ENCODE peak calls at places on chromosomes 13 and 19, in four cellular contexts. Z is uterus, W is EL, Q is astrocyte of the spinal cord. G is an unnamed sample.

GRCh38 chr13:107685876-107686275 is 529.5 kb downstream of the LIG4 start:
- DNase-seq in Q (no peak), W (no peak), Z (no peak), G (no peak)

GRCh38 chr19:48258350-48258749 is 2.6 kb upstream of the CARD8 start:
- DNase-seq in Q (peak; percentile 18), Z (no peak), W (peak; percentile 43), G (no peak)

GRCh38 chr13:44471686-44472085 is 98.1 kb downstream of the SERP2 start:
- DNase-seq in W (peak; percentile 69), Q (peak; percentile 35), Z (no peak), G (no peak)

GRCh38 chr13:34076319-34076718 is 258.4 kb downstream of the RFC3 start:
- DNase-seq in W (peak; percentile 34), Q (peak; percentile 4), Z (no peak), G (no peak)

GRCh38 chr19:48329167-48329891 is 4.0 kb downstream of the EMP3 start:
- DNase-seq in W (peak; percentile 59), Z (no peak), Q (peak; percentile 62), G (no peak)

GRCh38 chr19:10603873-10604459 is 16.9 kb upstream of the AP1M2 start:
- DNase-seq in Z (no peak), W (no peak), Q (peak; percentile 20), G (no peak)

GRCh38 chr19:28794301-28794700 is 418.6 kb downstream of the UQCRFS1 start:
- DNase-seq in Q (no peak), W (no peak), Z (no peak), G (no peak)

GRCh38 chr13:34372581-34372980 is 554.6 kb downstream of the RFC3 start:
- DNase-seq in W (peak; percentile 15), Z (no peak), Q (no peak), G (no peak)

GRCh38 chr13:64332048-64332447 is 2898.1 kb downstream of the PCDH9 start:
- DNase-seq in W (peak; percentile 1), Z (no peak), Q (peak; percentile 22), G (no peak)

GRCh38 chr13:31114641-31115040 is 47.1 kb downstream of the HSPH1 start:
- DNase-seq in Q (no peak), Z (no peak), W (no peak), G (no peak)

GRCh38 chr19:46975011-46975917 is 44.4 kb upstream of the NPAS1 start:
- DNase-seq in Z (no peak), W (peak; percentile 37), Q (no peak), G (peak; percentile 83)

GRCh38 chr13:93003531-93003930 is 223.1 kb upstream of the GPC6 start:
- DNase-seq in Z (no peak), Q (no peak), W (no peak), G (no peak)

GRCh38 chr19:42389899-42390298 is at the start of gene CNFN:
- DNase-seq in W (no peak), Q (no peak), Z (no peak), G (no peak)

GRCh38 chr19:6041991-6042421 is 64.1 kb upstream of the RANBP3 start:
- DNase-seq in Q (no peak), W (no peak), Z (peak; percentile 12), G (no peak)

GRCh38 chr13:97273341-97273831 is 51.3 kb downstream of the MBNL2 start:
- DNase-seq in W (peak; percentile 62), Z (no peak), Q (no peak), G (no peak)

GRCh38 chr19:1407662-1408299 is 395 bp downstream of the DAZAP1 start:
- DNase-seq in Q (no peak), Z (peak; percentile 53), W (peak; percentile 37), G (no peak)

GRCh38 chr13:73657821-73658540 is 476.2 kb downstream of the KLF12 start:
- DNase-seq in Z (peak; percentile 19), Q (peak; percentile 27), W (peak; percentile 14), G (no peak)

GRCh38 chr19:4988770-4989251 is 19.9 kb downstream of the KDM4B start:
- DNase-seq in W (peak; percentile 92), Z (peak; percentile 84), Q (peak; percentile 83), G (peak; percentile 77)

GRCh38 chr13:78714717-78715116 is 55.8 kb upstream of the OBI1 start:
- DNase-seq in W (no peak), Z (no peak), Q (no peak), G (no peak)

GRCh38 chr19:12801466-12802266 is at the start of the genes PRDX2 and THSD8:
- DNase-seq in Q (peak; percentile 71), Z (peak; percentile 80), W (peak; percentile 69), G (peak; percentile 94)

GRCh38 chr19:6232567-6232966 is 47.2 kb downstream of the MLLT1 start:
- DNase-seq in Z (peak; percentile 48), Q (peak; percentile 85), W (peak; percentile 94), G (no peak)

GRCh38 chr13:23744315-23744714 is 144.9 kb downstream of the MIPEP start:
- DNase-seq in Z (no peak), W (no peak), Q (no peak), G (no peak)

GRCh38 chr19:11673608-11674041 is 65.1 kb downstream of the ZNF823 start:
- DNase-seq in Q (peak; percentile 56), Z (peak; percentile 53), W (peak; percentile 47), G (peak; percentile 48)

GRCh38 chr19:41501854-41502253 is 58.9 kb downstream of the ERICH4 start:
- DNase-seq in W (no peak), Q (no peak), Z (no peak), G (no peak)

GRCh38 chr13:37109080-37109678 is 3.7 kb upstream of the CSNK1A1L start:
- DNase-seq in Z (no peak), Q (peak; percentile 70), W (peak; percentile 48), G (no peak)

GRCh38 chr13:106561551-106562170 is 6.3 kb downstream of the ARGLU1 start:
- DNase-seq in Z (no peak), W (no peak), Q (peak; percentile 45), G (no peak)

GRCh38 chr19:14554382-14554812 is 17.5 kb downstream of the NDUFB7 start:
- DNase-seq in Q (no peak), Z (no peak), W (no peak), G (peak; percentile 51)

GRCh38 chr19:47641891-47642485 is 33.1 kb downstream of the BICRA start:
- DNase-seq in W (no peak), Q (no peak), Z (no peak), G (no peak)

GRCh38 chr13:43304449-43304848 is 281.1 kb downstream of the DNAJC15 start:
- DNase-seq in Z (no peak), Q (no peak), W (no peak), G (no peak)

GRCh38 chr19:37876047-37876446 is 30.3 kb downstream of the WDR87 start:
- DNase-seq in Q (no peak), W (no peak), Z (no peak), G (no peak)